ENCODE peak calls at places on chromosomes 4 and X, in nine cellular contexts. I, Z, H, D, U, C, K, B and P are unnamed samples.

GRCh38 chrX:100647095-100647494 is 3.1 kb downstream of the SRPX2 start:
- DNase-seq in I (peak), Z (no peak), H (no peak), D (no peak), U (no peak), C (no peak), K (no peak), B (peak), P (no peak)

GRCh38 chrX:129622757-129623301 is 31.9 kb downstream of the APLN start:
- DNase-seq in I (peak), Z (no peak), H (no peak), D (peak), U (no peak), C (no peak), K (peak), B (peak), P (no peak)

GRCh38 chrX:13791145-13791544 is 25.7 kb downstream of the GPM6B start:
- DNase-seq in I (no peak), Z (no peak), H (no peak), D (no peak), U (no peak), C (no peak), K (no peak), B (no peak), P (no peak)

GRCh38 chrX:56788717-56789122 is 59.7 kb downstream of the NBDY start:
- DNase-seq in I (no peak), Z (no peak), H (no peak), D (no peak), U (no peak), C (no peak), K (peak), B (no peak), P (no peak)

GRCh38 chr4:156596026-156596425 is 375.6 kb downstream of the PDGFC start:
- DNase-seq in I (no peak), Z (no peak), H (no peak), D (no peak), U (no peak), C (no peak), K (no peak), B (peak), P (no peak)

GRCh38 chrX:97399400-97399799 is 515.7 kb downstream of the RPA4 start:
- DNase-seq in I (no peak), Z (peak), H (no peak), D (no peak), U (no peak), C (no peak), K (no peak), B (peak), P (no peak)

GRCh38 chrX:119753639-119754257 is 4.6 kb upstream of the SOWAHD start:
- DNase-seq in I (no peak), Z (peak), H (peak), D (no peak), U (no peak), C (peak), K (peak), B (peak), P (no peak)

GRCh38 chrX:73182502-73183114 is 32.0 kb downstream of the NAP1L2 start:
- DNase-seq in I (no peak), Z (no peak), H (no peak), D (no peak), U (no peak), C (no peak), K (no peak), B (no peak), P (no peak)

GRCh38 chr4:47526281-47526680 is 41.2 kb downstream of the ATP10D start:
- DNase-seq in I (no peak), Z (no peak), H (no peak), D (no peak), U (no peak), C (no peak), K (no peak), B (peak), P (no peak)

GRCh38 chr4:5887361-5888221 is 5.3 kb downstream of the CRMP1 start:
- DNase-seq in I (no peak), Z (no peak), H (no peak), D (no peak), U (no peak), C (peak), K (no peak), B (no peak), P (no peak)